ENCODE peak calls at places on chromosome 14, in four cellular contexts. E, A, U and D are unnamed samples.
A peak's percentile ranks its signal among the peaks of the same experiment; 100 is the strongest.

GRCh38 chr14:77142289-77142814 is 761 bp upstream of the ZDHHC22 start:
- DNase-seq in A (no peak), E (no peak), U (no peak), D (no peak)

GRCh38 chr14:78405071-78405856 is 235.1 kb downstream of the NRXN3 start:
- DNase-seq in E (no peak), A (no peak), U (no peak), D (no peak)

GRCh38 chr14:75428230-75429104 is 645 bp downstream of the JDP2 start:
- DNase-seq in E (peak; percentile 43), A (peak; percentile 11), U (no peak), D (no peak)

GRCh38 chr14:81550001-81550642 is 16.5 kb upstream of the SEL1L start:
- DNase-seq in E (no peak), U (no peak), A (no peak), D (no peak)

GRCh38 chr14:72801381-72801812 is 92.5 kb downstream of the DPF3 start:
- DNase-seq in U (peak; percentile 93), E (no peak), A (no peak), D (no peak)

GRCh38 chr14:30193791-30194407 is 266.3 kb upstream of the PRKD1 start:
- DNase-seq in U (no peak), E (no peak), A (no peak), D (no peak)

GRCh38 chr14:31070431-31070830 is 44.3 kb upstream of the STRN3 start:
- DNase-seq in E (no peak), A (no peak), U (no peak), D (no peak)

GRCh38 chr14:70887207-70888150 is 19.8 kb upstream of the PCNX1 start:
- DNase-seq in E (no peak), U (no peak), A (no peak), D (no peak)

GRCh38 chr14:37246427-37246829 is 48.7 kb downstream of the MIPOL1 start:
- DNase-seq in A (no peak), E (peak; percentile 74), U (peak; percentile 52), D (no peak)

GRCh38 chr14:59969319-59969718 is 49.4 kb downstream of the LRRC9 start:
- DNase-seq in E (no peak), U (no peak), A (no peak), D (no peak)

GRCh38 chr14:26008290-26008689 is 589.5 kb downstream of the NOVA1 start:
- DNase-seq in E (peak; percentile 91), U (peak; percentile 48), A (no peak), D (no peak)

GRCh38 chr14:95137804-95138167 is 19.5 kb downstream of the DICER1 start:
- DNase-seq in A (no peak), E (no peak), U (peak; percentile 70), D (no peak)

GRCh38 chr14:84351646-84352045 is 1178.3 kb upstream of the FLRT2 start:
- DNase-seq in E (no peak), A (no peak), U (no peak), D (no peak)

GRCh38 chr14:39015360-39015961 is 87.6 kb downstream of the SEC23A start:
- DNase-seq in U (peak; percentile 76), E (peak; percentile 75), A (no peak), D (peak; percentile 12)

GRCh38 chr14:34629344-34629656 is 648 bp downstream of the SNX6 start:
- DNase-seq in A (no peak), E (no peak), U (no peak), D (no peak)

GRCh38 chr14:73887704-73888459 is 1.2 kb downstream of the ZNF410 start:
- DNase-seq in A (no peak), E (no peak), U (peak; percentile 12), D (no peak)

GRCh38 chr14:52006361-52006760 is 17.0 kb downstream of the RTRAF start:
- DNase-seq in A (no peak), E (no peak), U (no peak), D (no peak)

GRCh38 chr14:102605026-102605425 is 12.6 kb downstream of the RCOR1 start:
- DNase-seq in U (no peak), A (no peak), E (no peak), D (no peak)

GRCh38 chr14:67166450-67166853 is 22.8 kb upstream of the GARIN2 start:
- DNase-seq in U (peak; percentile 60), A (peak; percentile 28), E (peak; percentile 78), D (no peak)

GRCh38 chr14:99274346-99275221 is 2.6 kb upstream of the BCL11B start:
- DNase-seq in E (peak; percentile 96), A (peak; percentile 60), U (peak; percentile 73), D (no peak)

GRCh38 chr14:36503771-36504741 is 16.0 kb downstream of the NKX2-1 start:
- DNase-seq in U (no peak), E (peak; percentile 57), A (no peak), D (no peak)

GRCh38 chr14:61608245-61609142 is 86.8 kb upstream of the HIF1A start:
- DNase-seq in E (no peak), U (peak; percentile 87), A (no peak), D (no peak)

GRCh38 chr14:21268612-21269251 is 510 bp downstream of the HNRNPC start:
- DNase-seq in A (no peak), U (peak; percentile 53), E (peak; percentile 79), D (no peak)

GRCh38 chr14:40944521-40944920 is 662.2 kb upstream of the LRFN5 start:
- DNase-seq in E (peak; percentile 65), A (no peak), U (no peak), D (no peak)

GRCh38 chr14:88607829-88608228 is 45.0 kb downstream of the ZC3H14 start:
- DNase-seq in U (no peak), A (no peak), E (peak; percentile 14), D (no peak)

GRCh38 chr14:89011727-89012271 is 187.3 kb downstream of the TTC8 start:
- DNase-seq in U (no peak), E (peak; percentile 47), A (no peak), D (no peak)

GRCh38 chr14:68703093-68703492 is 89.8 kb downstream of the ZFP36L1 start:
- DNase-seq in E (no peak), U (peak; percentile 58), A (no peak), D (no peak)

GRCh38 chr14:24069411-24069735 is 2.0 kb upstream of the CPNE6 start:
- DNase-seq in A (no peak), E (no peak), U (no peak), D (no peak)

GRCh38 chr14:92577321-92577742 is 63.8 kb downstream of the RIN3 start:
- DNase-seq in E (no peak), U (no peak), A (peak; percentile 41), D (peak; percentile 82)

GRCh38 chr14:66610154-66610563 is 102.2 kb downstream of the GPHN start:
- DNase-seq in E (peak; percentile 79), A (no peak), U (no peak), D (no peak)

GRCh38 chr14:52553002-52553670 is 500 bp downstream of the GPR137C start:
- DNase-seq in E (peak; percentile 46), A (peak; percentile 49), U (peak; percentile 17), D (no peak)

GRCh38 chr14:72801841-72802587 is 91.9 kb downstream of the DPF3 start:
- DNase-seq in U (peak; percentile 6), A (no peak), E (no peak), D (no peak)

GRCh38 chr14:60651936-60652673 is 2.8 kb upstream of the SIX1 start:
- DNase-seq in E (peak; percentile 71), U (no peak), A (no peak), D (no peak)

GRCh38 chr14:29805415-29806123 is 122.1 kb downstream of the PRKD1 start:
- DNase-seq in E (no peak), U (peak; percentile 65), A (no peak), D (no peak)

GRCh38 chr14:54642950-54643695 is 76.2 kb downstream of the SAMD4A start:
- DNase-seq in A (peak; percentile 8), E (peak; percentile 66), U (no peak), D (no peak)
- TF ChIP-seq CTCF in A (no peak), E (peak; percentile 64), U (peak; percentile 26), D (peak; percentile 57)

GRCh38 chr14:58805057-58805456 is 167.3 kb downstream of the DACT1 start:
- DNase-seq in U (no peak), A (no peak), E (no peak), D (no peak)
- TF ChIP-seq CTCF in U (no peak), A (no peak), E (no peak), D (no peak)

DNA sequence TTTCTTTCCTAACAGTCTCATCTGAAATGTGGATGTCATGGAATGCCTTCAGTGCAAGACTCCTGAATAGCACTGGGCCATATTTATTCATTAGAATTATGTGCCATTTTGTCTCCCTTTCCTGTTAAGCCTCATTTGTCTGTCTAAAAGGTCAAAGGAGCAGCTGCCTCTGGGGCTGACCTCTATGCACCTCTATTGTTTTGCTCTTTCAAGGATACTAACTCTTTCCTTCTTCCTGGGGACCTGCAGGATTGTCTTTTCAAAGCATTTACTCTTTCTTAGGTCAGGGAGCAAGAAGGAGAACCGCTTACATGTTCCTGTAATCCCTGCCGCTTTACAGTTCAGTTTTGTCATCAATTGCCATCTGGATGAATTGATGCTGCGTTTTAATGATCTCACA is 310.7 kb downstream of the NPAS3 start:
- DNase-seq in U (no peak), A (no peak), E (peak; percentile 17), D (no peak)
- TF ChIP-seq CTCF in U (no peak), A (no peak), E (no peak), D (no peak)

DNA sequence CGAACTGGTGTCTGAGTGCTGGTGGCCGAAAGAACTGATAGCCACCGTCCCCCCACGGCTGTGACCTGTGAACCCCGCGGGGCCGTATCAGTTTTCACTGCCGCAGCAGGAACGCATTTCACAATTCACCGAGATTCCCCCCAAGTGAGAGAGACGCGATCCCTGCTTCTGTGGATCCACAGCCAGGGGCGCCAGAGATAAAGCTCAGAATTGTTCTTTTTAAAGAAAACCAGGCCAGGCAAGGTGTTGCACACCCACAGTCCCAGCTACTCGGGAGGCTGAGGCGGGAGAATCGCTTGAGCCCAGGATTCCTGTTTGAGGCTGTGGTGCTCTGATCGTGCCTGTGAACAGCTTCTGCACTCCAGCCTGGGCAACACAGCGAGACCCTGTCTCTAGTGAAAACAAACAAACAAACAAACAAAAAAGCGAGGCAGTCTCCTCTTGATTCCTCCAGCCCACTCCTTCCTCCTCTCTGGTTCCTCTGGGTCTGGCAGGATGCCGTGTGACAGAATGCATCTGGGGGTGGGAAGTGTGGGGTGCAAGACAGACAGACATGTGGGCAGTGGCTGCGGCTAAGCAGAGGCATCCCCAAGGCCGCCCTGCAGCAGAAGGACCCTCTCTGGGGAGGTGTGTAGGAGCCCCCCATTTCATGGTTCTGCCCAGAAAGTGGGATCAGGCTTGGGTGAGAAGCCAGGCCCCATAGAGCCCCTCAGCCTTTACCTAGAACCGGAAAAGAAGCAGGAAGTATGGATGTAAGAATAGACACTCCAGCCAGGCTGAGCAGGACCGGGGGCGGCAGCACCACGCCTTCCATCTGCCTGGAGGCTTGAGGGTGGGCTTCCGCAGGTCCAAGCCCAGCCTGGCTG is 39.2 kb upstream of the PPP1R13B start:
- DNase-seq in A (no peak), E (peak; percentile 80), U (no peak), D (no peak)
- TF ChIP-seq CTCF in A (no peak), E (peak; percentile 43), U (no peak), D (no peak)

DNA sequence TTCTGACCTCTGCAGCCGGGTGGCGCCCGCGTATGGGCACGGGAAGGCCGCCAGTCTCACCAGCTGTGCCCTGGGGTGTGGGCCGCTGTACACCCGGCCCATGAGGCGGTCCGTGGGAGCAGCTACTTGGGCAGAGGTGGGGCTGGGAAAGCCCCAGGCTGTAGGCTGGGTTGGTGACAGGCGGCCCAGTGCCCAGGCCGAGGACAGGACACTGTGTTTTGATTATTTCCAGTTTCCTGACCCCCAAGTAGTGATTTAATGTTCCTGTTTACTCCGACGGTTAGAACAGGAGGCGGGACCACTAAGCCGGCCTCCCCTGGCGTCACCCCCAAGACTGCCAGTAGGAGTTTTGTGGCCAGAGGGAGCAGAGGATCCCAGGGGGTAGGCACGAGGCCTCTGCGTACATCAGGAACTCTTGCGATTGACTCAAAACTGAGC is 42.7 kb upstream of the DIO3 start:
- DNase-seq in U (no peak), E (no peak), A (no peak), D (no peak)
- TF ChIP-seq CTCF in U (no peak), E (no peak), A (no peak), D (no peak)